ENCODE peak calls at places on chromosomes 2 and 18, in eight cellular contexts. D is stomach, B is transverse colon, K is HepG2, L is ovary, C is suprapubic skin, O is A549, J is sigmoid colon. F is an unnamed sample.

GRCh38 chr2:71453404-71454220 is at the start of gene DYSF:
- DNase-seq in D (peak; percentile 47), B (peak; percentile 20), K (no peak), L (no peak), C (no peak), O (no peak), J (peak; percentile 78), F (peak; percentile 88)

GRCh38 chr2:213281156-213281555 is 3.1 kb upstream of the SPAG16 start:
- DNase-seq in D (no peak), B (no peak), K (no peak), L (no peak), C (no peak), O (no peak), J (no peak), F (no peak)

GRCh38 chr2:213246665-213247281 is 37.5 kb upstream of the SPAG16 start:
- DNase-seq in D (peak; percentile 41), B (peak; percentile 19), K (peak; percentile 48), L (no peak), C (no peak), O (no peak), J (no peak), F (no peak)

GRCh38 chr18:46211816-46212215 is 107.6 kb downstream of the HAUS1 start:
- DNase-seq in D (no peak), B (no peak), K (no peak), L (no peak), C (no peak), O (no peak), J (no peak), F (no peak)

GRCh38 chr2:8669157-8669852 is 12.6 kb upstream of the ID2 start:
- DNase-seq in D (no peak), B (no peak), K (no peak), L (no peak), C (no peak), O (no peak), J (no peak), F (no peak)

GRCh38 chr2:155256803-155257202 is 558.3 kb downstream of the KCNJ3 start:
- DNase-seq in D (no peak), B (no peak), K (peak; percentile 78), L (no peak), C (no peak), O (no peak), J (no peak), F (no peak)

GRCh38 chr18:463442-464310 is 36.8 kb downstream of the COLEC12 start:
- DNase-seq in D (no peak), B (no peak), K (no peak), L (no peak), C (no peak), O (no peak), J (no peak), F (no peak)

GRCh38 chr2:104872866-104873688 is 19.2 kb downstream of the POU3F3 start:
- DNase-seq in D (peak; percentile 57), B (peak; percentile 70), K (peak; percentile 58), L (no peak), C (no peak), O (peak; percentile 70), J (peak; percentile 77), F (peak; percentile 89)

GRCh38 chr2:127671557-127672302 is 3.6 kb downstream of the LIMS2 start:
- DNase-seq in D (peak; percentile 17), B (no peak), K (no peak), L (no peak), C (peak; percentile 67), O (no peak), J (peak; percentile 62), F (peak; percentile 39)

GRCh38 chr2:170336916-170337315 is 159.0 kb downstream of the MYO3B start:
- DNase-seq in D (no peak), B (no peak), K (no peak), L (no peak), C (no peak), O (no peak), J (no peak), F (no peak)

GRCh38 chr18:38644875-38645641 is 1079.5 kb upstream of the CELF4 start:
- DNase-seq in D (no peak), B (no peak), K (no peak), L (no peak), C (no peak), O (no peak), J (no peak), F (no peak)

GRCh38 chr18:44901283-44901682 is 220.6 kb downstream of the SETBP1 start:
- DNase-seq in D (no peak), B (no peak), K (no peak), L (no peak), C (no peak), O (no peak), J (no peak), F (no peak)

GRCh38 chr2:26630669-26631360 is 10.4 kb downstream of the CIB4 start:
- DNase-seq in D (no peak), B (no peak), K (peak; percentile 86), L (peak; percentile 8), C (no peak), O (peak; percentile 64), J (no peak), F (peak; percentile 68)

GRCh38 chr2:182618672-182619079 is 97.4 kb upstream of the DNAJC10 start:
- DNase-seq in D (no peak), B (no peak), K (peak; percentile 12), L (no peak), C (no peak), O (no peak), J (no peak), F (no peak)

GRCh38 chr2:111121028-111121872 is 536 bp downstream of the BCL2L11 start:
- DNase-seq in D (peak; percentile 58), B (peak; percentile 49), K (peak; percentile 35), L (peak; percentile 67), C (peak; percentile 80), O (no peak), J (peak; percentile 73), F (peak; percentile 55)

GRCh38 chr2:101467306-101467705 is 7.6 kb downstream of the RFX8 start:
- DNase-seq in D (no peak), B (no peak), K (no peak), L (no peak), C (no peak), O (no peak), J (no peak), F (no peak)

GRCh38 chr2:174730530-174731018 is 33.7 kb downstream of the CHRNA1 start:
- DNase-seq in D (no peak), B (no peak), K (no peak), L (no peak), C (no peak), O (no peak), J (no peak), F (peak; percentile 27)

GRCh38 chr2:214127178-214127970 is 283.5 kb upstream of the VWC2L start:
- DNase-seq in D (no peak), B (no peak), K (no peak), L (no peak), C (peak; percentile 75), O (no peak), J (no peak), F (no peak)

GRCh38 chr2:24117902-24118301 is 5.2 kb downstream of the PFN4 start:
- DNase-seq in D (no peak), B (no peak), K (no peak), L (no peak), C (no peak), O (no peak), J (no peak), F (no peak)

GRCh38 chr18:79816981-79817606 is 19.4 kb downstream of the KCNG2 start:
- DNase-seq in D (no peak), B (no peak), K (no peak), L (no peak), C (no peak), O (no peak), J (no peak), F (no peak)
- H3K4me1 ChIP-seq in D (no peaks in the 10 kb centered on the region), B (no peaks in the 10 kb centered on the region), K (no peaks in the 10 kb centered on the region), L (no peaks in the 10 kb centered on the region), C (no peaks in the 10 kb centered on the region), O (no peaks in the 10 kb centered on the region), J (no peaks in the 10 kb centered on the region), F (peaks cover 3% of the 10 kb centered on the region)

DNA sequence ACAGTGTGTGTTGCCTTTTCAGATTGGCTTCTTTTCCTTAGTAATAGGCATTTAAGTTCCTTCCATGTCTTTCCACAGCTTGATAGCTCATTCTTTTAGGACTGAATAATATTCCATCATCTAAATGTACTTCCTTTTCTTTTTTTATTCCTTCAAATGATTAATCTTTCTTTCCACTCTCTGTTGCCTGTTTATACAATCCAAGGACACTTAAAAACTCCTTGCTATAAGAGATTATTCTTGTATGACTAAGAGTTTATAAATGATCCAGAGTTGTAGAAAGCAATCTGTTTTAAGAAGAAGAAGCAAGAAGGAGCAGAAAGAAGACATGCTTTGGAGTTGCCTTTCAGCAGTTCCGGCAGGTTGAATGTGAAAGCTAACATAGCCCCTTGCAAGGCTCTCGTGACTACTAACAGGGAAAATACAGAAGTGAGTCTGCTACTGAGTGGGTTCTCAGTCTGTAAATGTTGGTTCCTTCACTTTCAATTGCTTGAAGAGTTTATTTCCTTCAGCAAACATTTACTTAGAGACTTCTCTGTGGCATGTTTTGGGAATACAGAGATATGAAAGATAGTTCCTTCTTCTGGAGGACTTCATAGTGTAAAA is 123.0 kb downstream of the PMAIP1 start:
- DNase-seq in D (no peak), B (no peak), K (no peak), L (no peak), C (no peak), O (no peak), J (no peak), F (no peak)
- TF ChIP-seq EP300 in D (no peak), B (no peak), K (no peak), L (no peak), C (no peak), O (no peak), J (no peak), F (no peak)

GRCh38 chr2:217941339-217941738 is 61.5 kb downstream of the TNS1 start:
- DNase-seq in D (no peak), B (no peak), K (no peak), L (peak; percentile 49), C (no peak), O (no peak), J (no peak), F (no peak)
- H3K4me1 ChIP-seq in D (peaks cover 96% of the 10 kb centered on the region), B (peaks cover 7% of the 10 kb centered on the region), K (peaks cover 83% of the 10 kb centered on the region), L (peaks cover 31% of the 10 kb centered on the region), C (peaks cover 68% of the 10 kb centered on the region), O (peaks cover 46% of the 10 kb centered on the region), J (peaks cover 62% of the 10 kb centered on the region), F (peaks cover 61% of the 10 kb centered on the region)

DNA sequence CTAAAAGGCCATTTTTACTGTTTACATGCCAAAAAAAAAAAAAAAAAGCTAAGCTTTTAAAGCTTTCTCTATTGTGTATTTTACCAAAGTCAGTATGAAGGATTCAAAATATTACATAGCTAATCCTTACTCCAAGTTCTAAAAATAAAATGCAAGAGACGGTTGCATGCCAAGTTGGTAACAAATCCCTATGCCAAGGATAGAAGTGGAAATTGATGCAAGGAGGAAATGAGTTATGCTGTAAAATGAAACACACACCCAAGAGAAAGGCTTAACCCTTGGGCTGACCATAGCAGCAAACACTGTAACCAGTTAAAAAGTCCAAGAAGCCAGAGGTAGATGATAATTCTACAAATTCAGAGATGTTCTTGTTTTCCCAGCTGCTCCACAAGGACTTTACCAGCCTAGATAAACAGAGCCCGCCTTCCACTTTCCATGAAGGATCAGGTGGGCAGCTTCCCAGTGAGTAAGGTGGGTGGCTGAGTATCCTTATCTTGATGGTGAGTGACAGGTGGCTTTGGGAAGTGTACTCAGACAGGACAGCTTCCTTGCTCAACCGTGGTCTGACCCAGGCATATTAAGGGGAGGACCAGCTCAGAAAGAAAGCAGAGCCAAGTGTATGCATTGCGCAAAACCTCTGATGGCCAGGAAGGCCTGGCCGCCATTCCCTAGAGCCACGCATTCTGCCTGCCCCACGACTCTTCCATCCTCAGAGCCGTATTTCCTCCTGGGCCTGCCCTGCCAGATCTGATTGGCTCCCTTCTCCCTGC is 34.4 kb downstream of the ATP8B1 start:
- DNase-seq in D (no peak), B (no peak), K (no peak), L (no peak), C (no peak), O (no peak), J (no peak), F (peak; percentile 33)
- TF ChIP-seq EP300 in D (no peak), B (no peak), K (no peak), L (no peak), C (no peak), O (no peak), J (no peak), F (no peak)

GRCh38 chr2:75432761-75433361 is 127.9 kb downstream of the EVA1A start:
- DNase-seq in D (no peak), B (no peak), K (no peak), L (no peak), C (no peak), O (no peak), J (no peak), F (no peak)
- H3K4me1 ChIP-seq in D (peaks cover 7% of the 10 kb centered on the region), B (no peaks in the 10 kb centered on the region), K (no peaks in the 10 kb centered on the region), L (no peaks in the 10 kb centered on the region), C (no peaks in the 10 kb centered on the region), O (no peaks in the 10 kb centered on the region), J (no peaks in the 10 kb centered on the region), F (no peaks in the 10 kb centered on the region)